ENCODE peak calls at places on chromosomes 13 and 19, in four cellular contexts. T is iris pigment epithelial cell, M is NCI-H774, H is T follicular helper cell. B is an unnamed sample.

GRCh38 chr19:40945645-40946044 is 45.4 kb upstream of the CYP2B6 start:
- DNase-seq in T (no peak), M (no peak), H (no peak), B (no peak)

GRCh38 chr13:71309905-71310304 is 557.1 kb downstream of the DACH1 start:
- DNase-seq in T (no peak), M (no peak), H (no peak), B (no peak)

GRCh38 chr13:26614721-26615120 is 57.2 kb downstream of the WASF3 start:
- DNase-seq in T (no peak), M (no peak), H (no peak), B (no peak)

GRCh38 chr13:77892491-77892890 is 26.1 kb downstream of the EDNRB start:
- DNase-seq in T (no peak), M (no peak), H (no peak), B (no peak)

GRCh38 chr19:20611866-20612265 is 46.3 kb upstream of the ZNF737 start:
- DNase-seq in T (no peak), M (no peak), H (no peak), B (no peak)

GRCh38 chr19:1910169-1910568 is 5.0 kb downstream of the ADAT3 start:
- DNase-seq in T (peak; percentile 28), M (no peak), H (no peak), B (no peak)

GRCh38 chr19:49196527-49197240 is 39.1 kb downstream of the TRPM4 start:
- DNase-seq in T (no peak), M (no peak), H (no peak), B (no peak)

GRCh38 chr19:35562776-35563175 is 682 bp downstream of the ATP4A start:
- DNase-seq in T (no peak), M (no peak), H (no peak), B (no peak)

GRCh38 chr19:52584686-52585085 is 14.6 kb downstream of the ZNF701 start:
- DNase-seq in T (no peak), M (no peak), H (no peak), B (no peak)

GRCh38 chr13:52750713-52751112 is 11.1 kb upstream of the CNMD start:
- DNase-seq in T (no peak), M (no peak), H (no peak), B (no peak)

GRCh38 chr13:40615619-40616018 is 50.8 kb downstream of the FOXO1 start:
- DNase-seq in T (no peak), M (no peak), H (no peak), B (peak; percentile 2)

GRCh38 chr19:46481947-46482346 is 10.6 kb upstream of the PNMA8A start:
- DNase-seq in T (no peak), M (no peak), H (no peak), B (no peak)

GRCh38 chr19:45340899-45341453 is 426 bp downstream of the KLC3 start:
- DNase-seq in T (no peak), M (no peak), H (no peak), B (no peak)

GRCh38 chr19:41426952-41427646 is at the start of gene B3GNT8:
- DNase-seq in T (peak; percentile 74), M (no peak), H (no peak), B (peak; percentile 64)

GRCh38 chr13:44667950-44668349 is 91.8 kb upstream of the TSC22D1 start:
- DNase-seq in T (peak; percentile 49), M (no peak), H (no peak), B (peak; percentile 56)

GRCh38 chr13:72952529-72953141 is 106.2 kb upstream of the KLF5 start:
- DNase-seq in T (no peak), M (no peak), H (no peak), B (no peak)

GRCh38 chr19:10896851-10897526 is 25.6 kb downstream of the CARM1 start:
- DNase-seq in T (peak; percentile 64), M (no peak), H (no peak), B (no peak)

GRCh38 chr19:4676955-4677731 is 7.0 kb upstream of the MYDGF start:
- DNase-seq in T (peak; percentile 63), M (no peak), H (no peak), B (peak; percentile 42)

GRCh38 chr13:106567421-106568224 is at the start of gene ARGLU1:
- DNase-seq in T (peak; percentile 93), M (peak; percentile 98), H (peak; percentile 93), B (peak; percentile 91)

GRCh38 chr19:10517760-10518443 is 655 bp upstream of the S1PR5 start:
- DNase-seq in T (peak; percentile 19), M (no peak), H (no peak), B (peak; percentile 46)

GRCh38 chr19:43465468-43466120 is at the start of gene LYPD3:
- DNase-seq in T (no peak), M (no peak), H (no peak), B (peak; percentile 74)

GRCh38 chr19:40257096-40257517 is 28.0 kb downstream of the AKT2 start:
- DNase-seq in T (no peak), M (no peak), H (no peak), B (no peak)

GRCh38 chr19:21604351-21604926 is 99.0 kb downstream of the ZNF429 start:
- DNase-seq in T (peak; percentile 62), M (peak; percentile 24), H (no peak), B (peak; percentile 53)

GRCh38 chr13:92196566-92197256 is 798.3 kb downstream of the GPC5 start:
- DNase-seq in T (peak; percentile 18), M (no peak), H (no peak), B (no peak)

GRCh38 chr13:51803422-51804294 is at the start of gene DHRS12:
- DNase-seq in T (peak; percentile 79), M (peak; percentile 61), H (peak; percentile 82), B (peak; percentile 83)

GRCh38 chr13:75038315-75038881 is 443.6 kb downstream of the TBC1D4 start:
- DNase-seq in T (no peak), M (peak; percentile 3), H (no peak), B (no peak)

GRCh38 chr13:21674271-21675009 is 3.6 kb downstream of the FGF9 start:
- DNase-seq in T (no peak), M (peak; percentile 6), H (no peak), B (no peak)

GRCh38 chr19:44163789-44164188 is 1.1 kb upstream of the ZNF226 start:
- DNase-seq in T (no peak), M (no peak), H (no peak), B (no peak)

GRCh38 chr19:48770223-48770622 is 14.9 kb downstream of the FGF21 start:
- DNase-seq in T (peak; percentile 91), M (no peak), H (no peak), B (peak; percentile 84)

GRCh38 chr19:46225558-46226004 is 4.0 kb upstream of the IGFL1 start:
- DNase-seq in T (no peak), M (no peak), H (no peak), B (no peak)

GRCh38 chr19:12065100-12065538 is 588 bp downstream of the ZNF844 start:
- DNase-seq in T (peak; percentile 53), M (no peak), H (no peak), B (peak; percentile 52)

GRCh38 chr13:111494641-111495040 is 174.2 kb downstream of the TEX29 start:
- DNase-seq in T (no peak), M (no peak), H (no peak), B (no peak)

GRCh38 chr13:102799544-102800144 is 725 bp downstream of the BIVM start:
- DNase-seq in T (peak; percentile 27), M (peak; percentile 33), H (no peak), B (no peak)

GRCh38 chr13:109737046-109737573 is 49.3 kb downstream of the IRS2 start:
- DNase-seq in T (no peak), M (no peak), H (no peak), B (no peak)

GRCh38 chr19:10979950-10980349 is 19.1 kb downstream of the SMARCA4 start:
- DNase-seq in T (no peak), M (no peak), H (no peak), B (no peak)

GRCh38 chr19:17079710-17080440 is 4.3 kb downstream of the MYO9B start:
- DNase-seq in T (peak; percentile 99), M (no peak), H (peak; percentile 49), B (peak; percentile 99)

GRCh38 chr19:51702103-51702753 is 9.1 kb downstream of the SPACA6 start:
- DNase-seq in T (peak; percentile 65), M (peak; percentile 56), H (peak; percentile 24), B (peak; percentile 45)

GRCh38 chr13:71577127-71577526 is 289.9 kb downstream of the DACH1 start:
- DNase-seq in T (peak; percentile 48), M (no peak), H (no peak), B (no peak)

GRCh38 chr13:87334176-87334575 is 337.0 kb upstream of the SLITRK5 start:
- DNase-seq in T (no peak), M (no peak), H (no peak), B (no peak)